ENCODE peak calls at places on chromosomes 12 and 14, in six cellular contexts. P is activated effector memory CD4-positive, alpha-beta T cell treated with anti-CD3 and anti-CD28 coated beads, Interleukin-2, amount 50 U/mL, for 16 hours; X is frontal cortex; M is pulmonary artery endothelial cell; L is WTC11; I is transverse colon. Z is an unnamed sample.

GRCh38 chr12:18752280-18752920 is 14.5 kb downstream of the CAPZA3 start:
- DNase-seq in P (no peak), X (no peak), M (no peak), L (peak), I (no peak), Z (no peak)

GRCh38 chr12:84875241-84875640 is 37.4 kb downstream of the SLC6A15 start:
- DNase-seq in P (no peak), X (no peak), M (no peak), L (no peak), I (no peak), Z (no peak)

GRCh38 chr12:97177482-97177881 is 270.4 kb downstream of the NEDD1 start:
- DNase-seq in P (no peak), X (no peak), M (no peak), L (no peak), I (no peak), Z (no peak)

GRCh38 chr14:24069411-24069735 is 2.0 kb upstream of the CPNE6 start:
- DNase-seq in P (no peak), X (no peak), M (no peak), L (no peak), I (no peak), Z (no peak)

GRCh38 chr12:49340095-49340870 is 3.3 kb upstream of the C1QL4 start:
- DNase-seq in P (no peak), X (no peak), M (no peak), L (no peak), I (no peak), Z (no peak)

GRCh38 chr12:91952916-91953315 is 192.7 kb downstream of the BTG1 start:
- DNase-seq in P (no peak), X (no peak), M (no peak), L (no peak), I (peak), Z (no peak)

GRCh38 chr14:105165761-105166485 is 2.7 kb downstream of the JAG2 start:
- DNase-seq in P (no peak), X (no peak), M (no peak), L (no peak), I (no peak), Z (no peak)

GRCh38 chr14:77498984-77499527 is 440 bp upstream of the ISM2 start:
- DNase-seq in P (peak), X (peak), M (no peak), L (peak), I (no peak), Z (no peak)

GRCh38 chr12:5909560-5909959 is 35.5 kb downstream of the ANO2 start:
- DNase-seq in P (no peak), X (no peak), M (no peak), L (no peak), I (no peak), Z (no peak)

GRCh38 chr14:32593290-32593942 is 264.3 kb downstream of the AKAP6 start:
- DNase-seq in P (no peak), X (no peak), M (no peak), L (no peak), I (no peak), Z (no peak)

GRCh38 chr14:24240110-24240918 is 2.1 kb downstream of the TINF2 start:
- DNase-seq in P (no peak), X (no peak), M (no peak), L (no peak), I (no peak), Z (no peak)

GRCh38 chr12:13745100-13745678 is 236.2 kb downstream of the GRIN2B start:
- DNase-seq in P (no peak), X (no peak), M (no peak), L (no peak), I (peak), Z (no peak)

GRCh38 chr12:124736115-124737039 is 127.3 kb downstream of the SCARB1 start:
- DNase-seq in P (no peak), X (no peak), M (no peak), L (no peak), I (no peak), Z (no peak)

GRCh38 chr14:96801931-96802330 is 4.7 kb downstream of the VRK1 start:
- DNase-seq in P (no peak), X (no peak), M (no peak), L (no peak), I (no peak), Z (no peak)

GRCh38 chr12:10220398-10221077 is 7.9 kb downstream of the GABARAPL1 start:
- DNase-seq in P (no peak), X (no peak), M (peak), L (no peak), I (peak), Z (peak)

GRCh38 chr14:70536830-70537229 is 2.0 kb upstream of the ADAM20 start:
- DNase-seq in P (no peak), X (no peak), M (no peak), L (no peak), I (no peak), Z (no peak)

GRCh38 chr12:118571730-118572129 is 195.4 kb downstream of the SUDS3 start:
- DNase-seq in P (no peak), X (no peak), M (no peak), L (no peak), I (no peak), Z (no peak)

GRCh38 chr12:49720214-49720613 is 13.0 kb upstream of the FMNL3 start:
- DNase-seq in P (no peak), X (no peak), M (no peak), L (no peak), I (no peak), Z (no peak)

GRCh38 chr12:107241421-107241820 is 148.1 kb upstream of the CRY1 start:
- DNase-seq in P (no peak), X (no peak), M (no peak), L (no peak), I (no peak), Z (no peak)

GRCh38 chr14:34213332-34213731 is 248.7 kb downstream of the SPTSSA start:
- DNase-seq in P (no peak), X (no peak), M (no peak), L (no peak), I (no peak), Z (no peak)

GRCh38 chr12:90410962-90411361 is 544.0 kb downstream of the CCER1 start:
- DNase-seq in P (peak), X (no peak), M (no peak), L (no peak), I (no peak), Z (no peak)

GRCh38 chr14:61839452-61839851 is 77.2 kb downstream of the SNAPC1 start:
- DNase-seq in P (no peak), X (no peak), M (peak), L (no peak), I (no peak), Z (no peak)

GRCh38 chr14:103008768-103009342 is 48.5 kb downstream of the CDC42BPB start:
- DNase-seq in P (no peak), X (no peak), M (peak), L (no peak), I (no peak), Z (no peak)

GRCh38 chr12:95495433-95495832 is 21.5 kb downstream of the METAP2 start:
- DNase-seq in P (no peak), X (no peak), M (no peak), L (no peak), I (no peak), Z (no peak)

GRCh38 chr14:64232944-64233343 is 61.2 kb downstream of the ESR2 start:
- DNase-seq in P (no peak), X (no peak), M (no peak), L (no peak), I (no peak), Z (no peak)

GRCh38 chr12:67919406-67919805 is 69.8 kb upstream of the IFNG-AS1 start:
- DNase-seq in P (no peak), X (no peak), M (no peak), L (no peak), I (no peak), Z (no peak)

GRCh38 chr12:28998662-28999120 is 150.4 kb upstream of the FAR2 start:
- DNase-seq in P (no peak), X (no peak), M (peak), L (no peak), I (no peak), Z (no peak)

GRCh38 chr12:26918321-26919215 is 19.2 kb downstream of the INTS13 start:
- DNase-seq in P (no peak), X (no peak), M (no peak), L (no peak), I (no peak), Z (no peak)

GRCh38 chr12:71810905-71811304 is 28.7 kb upstream of the TBC1D15 start:
- DNase-seq in P (no peak), X (no peak), M (no peak), L (no peak), I (no peak), Z (no peak)

GRCh38 chr12:51972424-51972812 is 20.9 kb downstream of the ACVR1B start:
- DNase-seq in P (no peak), X (no peak), M (no peak), L (no peak), I (no peak), Z (no peak)

GRCh38 chr12:132825861-132826260 is 2.8 kb downstream of the GOLGA3 start:
- DNase-seq in P (no peak), X (no peak), M (no peak), L (no peak), I (no peak), Z (no peak)

Z was measured in occipital lobe.